ENCODE peak calls at places on chromosomes 6 and 20, in four cellular contexts. One of them, this sample, is unnamed.

GRCh38 chr20:63567382-63568169 is 6.5 kb downstream of the HELZ2 start:
- DNase-seq in fibroblast of the aortic adventitia: no peak
- DNase-seq in HL-60: no peak
- DNase-seq in foreskin fibroblast: no peak
- DNase-seq in this sample: no peak

GRCh38 chr6:137736919-137737318 is 130.1 kb upstream of the TNFAIP3 start:
- DNase-seq in HL-60: no peak
- DNase-seq in foreskin fibroblast: no peak
- DNase-seq in fibroblast of the aortic adventitia: peak
- DNase-seq in this sample: no peak

GRCh38 chr20:31987744-31988143 is 19.8 kb downstream of the XKR7 start:
- DNase-seq in foreskin fibroblast: peak
- DNase-seq in fibroblast of the aortic adventitia: no peak
- DNase-seq in HL-60: no peak
- DNase-seq in this sample: no peak

GRCh38 chr20:37526238-37526838 is 1.3 kb downstream of the BLCAP start:
- DNase-seq in HL-60: no peak
- DNase-seq in foreskin fibroblast: peak
- DNase-seq in fibroblast of the aortic adventitia: peak
- DNase-seq in this sample: peak

GRCh38 chr6:134183844-134184243 is 131.4 kb upstream of the SLC2A12 start:
- DNase-seq in fibroblast of the aortic adventitia: no peak
- DNase-seq in foreskin fibroblast: no peak
- DNase-seq in HL-60: no peak
- DNase-seq in this sample: no peak

GRCh38 chr6:150395388-150396009 is 26.7 kb downstream of the IYD start:
- DNase-seq in fibroblast of the aortic adventitia: peak
- DNase-seq in HL-60: no peak
- DNase-seq in foreskin fibroblast: peak
- DNase-seq in this sample: peak

GRCh38 chr20:43911066-43911465 is 3.6 kb upstream of the TOX2 start:
- DNase-seq in HL-60: peak
- DNase-seq in fibroblast of the aortic adventitia: peak
- DNase-seq in foreskin fibroblast: peak
- DNase-seq in this sample: no peak

GRCh38 chr6:52551483-52552277 is 25.2 kb downstream of the TRAM2 start:
- DNase-seq in fibroblast of the aortic adventitia: peak
- DNase-seq in HL-60: no peak
- DNase-seq in foreskin fibroblast: peak
- DNase-seq in this sample: peak

GRCh38 chr6:146470091-146470770 is 73.4 kb upstream of the RAB32 start:
- DNase-seq in fibroblast of the aortic adventitia: no peak
- DNase-seq in HL-60: no peak
- DNase-seq in foreskin fibroblast: no peak
- DNase-seq in this sample: no peak

GRCh38 chr20:11130554-11131166 is 456.9 kb upstream of the JAG1 start:
- DNase-seq in HL-60: no peak
- DNase-seq in fibroblast of the aortic adventitia: no peak
- DNase-seq in foreskin fibroblast: no peak
- DNase-seq in this sample: no peak

GRCh38 chr6:45988635-45989034 is 27.0 kb downstream of the CLIC5 start:
- DNase-seq in fibroblast of the aortic adventitia: no peak
- DNase-seq in HL-60: no peak
- DNase-seq in foreskin fibroblast: no peak
- DNase-seq in this sample: no peak

GRCh38 chr20:2108498-2108897 is 6.9 kb downstream of the STK35 start:
- DNase-seq in fibroblast of the aortic adventitia: no peak
- DNase-seq in foreskin fibroblast: no peak
- DNase-seq in HL-60: no peak
- DNase-seq in this sample: no peak

GRCh38 chr6:67976486-67976885 is 658.6 kb upstream of the ADGRB3 start:
- DNase-seq in foreskin fibroblast: no peak
- DNase-seq in HL-60: no peak
- DNase-seq in fibroblast of the aortic adventitia: no peak
- DNase-seq in this sample: no peak

GRCh38 chr20:33521461-33521860 is 31.6 kb downstream of the CBFA2T2 start:
- DNase-seq in HL-60: no peak
- DNase-seq in foreskin fibroblast: no peak
- DNase-seq in fibroblast of the aortic adventitia: no peak
- DNase-seq in this sample: no peak

GRCh38 chr20:33516882-33517281 is 27.0 kb downstream of the CBFA2T2 start:
- DNase-seq in HL-60: no peak
- DNase-seq in fibroblast of the aortic adventitia: peak
- DNase-seq in foreskin fibroblast: no peak
- DNase-seq in this sample: no peak

GRCh38 chr20:33518071-33518470 is 28.2 kb downstream of the CBFA2T2 start:
- DNase-seq in foreskin fibroblast: peak
- DNase-seq in fibroblast of the aortic adventitia: peak
- DNase-seq in HL-60: no peak
- DNase-seq in this sample: peak

GRCh38 chr20:33515569-33516216 is 25.8 kb downstream of the CBFA2T2 start:
- DNase-seq in fibroblast of the aortic adventitia: no peak
- DNase-seq in HL-60: no peak
- DNase-seq in foreskin fibroblast: peak
- DNase-seq in this sample: peak
- TF ChIP-seq CTCF in fibroblast of the aortic adventitia: peak
- TF ChIP-seq CTCF in HL-60: no peak
- TF ChIP-seq CTCF in foreskin fibroblast: peak
- TF ChIP-seq CTCF in this sample: peak

GRCh38 chr6:30981942-30982772 is 1.4 kb upstream of the MUC21 start:
- DNase-seq in HL-60: no peak
- DNase-seq in foreskin fibroblast: peak
- DNase-seq in fibroblast of the aortic adventitia: peak
- DNase-seq in this sample: peak
- TF ChIP-seq CTCF in HL-60: no peak
- TF ChIP-seq CTCF in foreskin fibroblast: no peak
- TF ChIP-seq CTCF in fibroblast of the aortic adventitia: peak
- TF ChIP-seq CTCF in this sample: no peak

GRCh38 chr6:30749554-30750378 is 5.4 kb upstream of the IER3 start:
- DNase-seq in HL-60: no peak
- DNase-seq in foreskin fibroblast: no peak
- DNase-seq in fibroblast of the aortic adventitia: no peak
- DNase-seq in this sample: peak
- TF ChIP-seq CTCF in HL-60: no peak
- TF ChIP-seq CTCF in foreskin fibroblast: no peak
- TF ChIP-seq CTCF in fibroblast of the aortic adventitia: no peak
- TF ChIP-seq CTCF in this sample: no peak

GRCh38 chr20:42678895-42679294 is 510.8 kb downstream of the PTPRT start:
- DNase-seq in HL-60: no peak
- DNase-seq in fibroblast of the aortic adventitia: no peak
- DNase-seq in foreskin fibroblast: no peak
- DNase-seq in this sample: peak
- TF ChIP-seq CTCF in HL-60: no peak
- TF ChIP-seq CTCF in fibroblast of the aortic adventitia: no peak
- TF ChIP-seq CTCF in foreskin fibroblast: no peak
- TF ChIP-seq CTCF in this sample: peak

DNA sequence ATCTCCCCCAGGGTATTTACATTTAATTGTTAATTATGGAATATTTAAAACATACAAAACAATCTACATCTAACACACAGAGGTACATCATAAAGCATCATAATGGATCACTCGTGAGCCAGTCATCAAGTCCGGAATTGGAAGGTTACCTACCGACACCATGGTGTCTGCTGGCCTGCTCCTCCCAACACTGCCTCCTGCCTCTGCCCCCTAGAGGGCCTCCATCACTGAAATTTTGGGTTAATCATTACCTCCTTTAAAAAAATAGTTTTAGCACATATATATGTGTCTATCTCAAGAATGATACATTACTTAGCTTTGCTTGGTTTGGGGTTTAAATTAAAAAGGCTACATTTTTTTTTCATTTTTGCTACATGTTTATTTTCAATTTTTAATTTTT is 114.6 kb upstream of the PDE10A start:
- DNase-seq in fibroblast of the aortic adventitia: no peak
- DNase-seq in HL-60: no peak
- DNase-seq in foreskin fibroblast: no peak
- DNase-seq in this sample: no peak
- TF ChIP-seq CTCF in fibroblast of the aortic adventitia: no peak
- TF ChIP-seq CTCF in HL-60: no peak
- TF ChIP-seq CTCF in foreskin fibroblast: no peak
- TF ChIP-seq CTCF in this sample: no peak

This sample was measured in Calu3.